ENCODE peak calls at places on chromosomes 11 and 22, in seven cellular contexts. I is GM12865, Z is renal cortical epithelial cell, T is NCI-H460, J is astrocyte of the spinal cord, M is T-cell, Y is NCI-H1092. A is an unnamed sample.

GRCh38 chr11:122085264-122085663 is 30.8 kb downstream of the BLID start:
- DNase-seq in I (no peak), J (peak; percentile 94), T (no peak), M (no peak), Y (no peak), Z (peak; percentile 55), A (peak; percentile 72)

GRCh38 chr11:58863697-58864096 is 19.2 kb upstream of the GLYATL2 start:
- DNase-seq in Z (no peak), T (no peak), Y (no peak), J (no peak), I (no peak), M (no peak), A (no peak)

GRCh38 chr11:17810041-17810440 is 75.5 kb downstream of the KCNC1 start:
- DNase-seq in J (no peak), I (no peak), M (no peak), T (no peak), Z (no peak), Y (no peak), A (no peak)

GRCh38 chr22:30667092-30667485 is 586 bp downstream of the DUSP18 start:
- DNase-seq in Y (no peak), I (no peak), T (no peak), J (peak; percentile 13), Z (no peak), M (no peak), A (no peak)

GRCh38 chr22:24271406-24271760 is 752 bp downstream of the SPECC1L start:
- DNase-seq in M (no peak), J (no peak), I (no peak), Y (no peak), T (no peak), Z (no peak), A (no peak)

GRCh38 chr11:11996321-11997174 is 11.9 kb downstream of the DKK3 start:
- DNase-seq in J (no peak), Z (no peak), Y (no peak), T (no peak), M (no peak), I (no peak), A (no peak)

GRCh38 chr11:124442442-124442841 is 3.1 kb downstream of the OR8B8 start:
- DNase-seq in Z (no peak), M (no peak), J (no peak), Y (no peak), I (no peak), T (no peak), A (peak; percentile 4)

GRCh38 chr11:132704796-132705375 is 827.4 kb downstream of the OPCML start:
- DNase-seq in Y (no peak), I (no peak), J (no peak), T (no peak), Z (peak; percentile 74), M (no peak), A (no peak)

GRCh38 chr11:88656315-88656714 is 318.8 kb upstream of the CTSC start:
- DNase-seq in M (no peak), I (peak; percentile 1), J (no peak), T (no peak), Y (no peak), Z (no peak), A (no peak)

GRCh38 chr11:69320756-69321741 is 27.1 kb downstream of the MYEOV start:
- DNase-seq in Z (no peak), Y (no peak), M (no peak), T (no peak), J (peak; percentile 27), I (no peak), A (no peak)

GRCh38 chr22:48841881-48842582 is 985.6 kb downstream of the BRD1 start:
- DNase-seq in Y (no peak), Z (no peak), M (no peak), J (no peak), T (no peak), I (no peak), A (no peak)

GRCh38 chr11:134578807-134579708 is 167.0 kb upstream of the B3GAT1 start:
- DNase-seq in Y (no peak), T (no peak), Z (no peak), J (no peak), I (no peak), M (no peak), A (no peak)

GRCh38 chr11:28170759-28171158 is 62.6 kb downstream of the METTL15 start:
- DNase-seq in J (no peak), I (no peak), Y (no peak), Z (no peak), T (no peak), M (no peak), A (no peak)

GRCh38 chr11:90774727-90775572 is 552.1 kb upstream of the CHORDC1 start:
- DNase-seq in Z (no peak), J (no peak), I (no peak), T (no peak), Y (no peak), M (no peak), A (no peak)

GRCh38 chr11:19789840-19790710 is 77.4 kb downstream of the NAV2 start:
- DNase-seq in M (no peak), Z (peak; percentile 48), I (no peak), J (peak; percentile 59), T (no peak), Y (no peak), A (no peak)

GRCh38 chr11:102306817-102307814 is 10.2 kb upstream of the BIRC3 start:
- DNase-seq in T (no peak), J (no peak), I (no peak), Y (no peak), M (peak; percentile 47), Z (no peak), A (no peak)

GRCh38 chr11:123525511-123525918 is 95.4 kb downstream of the GRAMD1B start:
- DNase-seq in J (no peak), I (no peak), Y (no peak), T (no peak), Z (no peak), M (no peak), A (no peak)

GRCh38 chr11:70312401-70313357 is 42.2 kb downstream of the PPFIA1 start:
- DNase-seq in Z (no peak), T (no peak), J (no peak), I (no peak), M (no peak), Y (no peak), A (no peak)

GRCh38 chr11:109424893-109425292 is 2.9 kb downstream of the C11orf87 start:
- DNase-seq in Y (no peak), Z (peak; percentile 4), M (no peak), J (no peak), I (peak; percentile 21), T (no peak), A (no peak)

GRCh38 chr22:32202161-32202538 is 2.7 kb downstream of the RFPL2 start:
- DNase-seq in I (no peak), Y (no peak), M (no peak), T (no peak), J (no peak), Z (no peak), A (no peak)

GRCh38 chr11:35346472-35347136 is 72.8 kb downstream of the SLC1A2 start:
- DNase-seq in I (no peak), Y (no peak), M (no peak), T (no peak), J (no peak), Z (no peak), A (no peak)

GRCh38 chr11:10844816-10845215 is 13.0 kb downstream of the ZBED5 start:
- DNase-seq in Z (no peak), Y (no peak), T (no peak), I (no peak), J (no peak), M (no peak), A (no peak)

GRCh38 chr11:68461284-68461861 is 821 bp downstream of the PPP6R3 start:
- DNase-seq in J (peak; percentile 62), M (no peak), I (peak; percentile 45), Z (peak; percentile 41), Y (no peak), T (no peak), A (no peak)

GRCh38 chr11:129973068-129973467 is 29.6 kb downstream of the PRDM10 start:
- DNase-seq in J (no peak), T (no peak), Z (peak; percentile 90), M (no peak), I (peak; percentile 32), Y (no peak), A (no peak)

GRCh38 chr22:41905411-41906202 is 9.3 kb downstream of the SHISA8 start:
- DNase-seq in J (no peak), Z (no peak), M (no peak), I (no peak), Y (no peak), T (no peak), A (no peak)

GRCh38 chr11:34904421-34904950 is 11.7 kb downstream of the APIP start:
- DNase-seq in J (no peak), Z (peak; percentile 58), T (no peak), I (no peak), M (no peak), Y (no peak), A (no peak)

GRCh38 chr22:38829485-38829884 is 14.3 kb downstream of the NPTXR start:
- DNase-seq in T (no peak), Z (peak; percentile 9), I (no peak), Y (no peak), M (no peak), J (no peak), A (no peak)

GRCh38 chr11:95831198-95831883 is 41.0 kb downstream of the CEP57 start:
- DNase-seq in M (no peak), Z (peak; percentile 92), T (no peak), Y (no peak), J (peak; percentile 90), I (no peak), A (peak; percentile 31)

GRCh38 chr11:29452131-29452530 is 564.7 kb downstream of the KCNA4 start:
- DNase-seq in M (no peak), J (peak; percentile 87), I (no peak), T (no peak), Z (peak; percentile 90), Y (no peak), A (peak; percentile 72)

GRCh38 chr11:18752502-18752901 is 26.5 kb upstream of the IGSF22 start:
- DNase-seq in I (no peak), J (no peak), M (no peak), T (no peak), Z (no peak), Y (no peak), A (no peak)

GRCh38 chr11:27088353-27088752 is 47.7 kb downstream of the BBOX1 start:
- DNase-seq in T (no peak), Y (no peak), I (no peak), J (no peak), Z (peak; percentile 87), M (no peak), A (no peak)

GRCh38 chr11:67732045-67732787 is 57.8 kb upstream of the ALDH3B2 start:
- DNase-seq in Z (no peak), J (no peak), T (no peak), I (no peak), M (peak; percentile 74), Y (no peak), A (no peak)

GRCh38 chr22:32859743-32860142 is 58.2 kb downstream of the TIMP3 start:
- DNase-seq in Z (no peak), J (no peak), Y (no peak), I (no peak), M (no peak), T (no peak), A (no peak)

A was measured in brain microvascular endothelial cell.